ENCODE peak calls at places on chromosomes 2 and 18, in ten cellular contexts. W is adrenal gland, T is A549, G is Peyer's patch, F is prostate gland, H is stomach, E is thyroid gland, L is uterus, A is tibial nerve, Q is heart left ventricle. U is an unnamed sample.

GRCh38 chr18:70234667-70235459 is 29.4 kb upstream of the RTTN start:
- DNase-seq in W (peak; percentile 10), T (peak; percentile 64), G (no peak), F (no peak), H (no peak), E (no peak), L (no peak), A (no peak), Q (peak; percentile 59), U (no peak)

GRCh38 chr18:58768293-58768974 is 96.2 kb upstream of the ZNF532 start:
- DNase-seq in W (peak; percentile 61), T (peak; percentile 63), G (peak; percentile 83), F (peak; percentile 75), H (peak; percentile 84), E (peak; percentile 96), L (peak; percentile 66), A (peak; percentile 48), Q (peak; percentile 72), U (peak; percentile 77)

GRCh38 chr2:12005886-12006681 is 259.7 kb downstream of the LPIN1 start:
- DNase-seq in W (no peak), T (no peak), G (no peak), F (no peak), H (peak; percentile 74), E (peak; percentile 37), L (no peak), A (peak; percentile 20), Q (no peak), U (peak; percentile 28)

GRCh38 chr2:67318014-67318413 is 79.1 kb upstream of the ETAA1 start:
- DNase-seq in W (no peak), T (no peak), G (no peak), F (no peak), H (no peak), E (no peak), L (no peak), A (no peak), Q (no peak), U (no peak)

GRCh38 chr2:55965966-55966365 is 42.4 kb upstream of the EFEMP1 start:
- DNase-seq in W (no peak), T (no peak), G (no peak), F (no peak), H (no peak), E (no peak), L (peak; percentile 31), A (no peak), Q (no peak), U (no peak)

GRCh38 chr2:241558532-241559488 is at the start of gene BOK:
- DNase-seq in W (peak; percentile 52), T (peak; percentile 84), G (peak; percentile 79), F (peak; percentile 41), H (peak; percentile 73), E (peak; percentile 75), L (peak; percentile 78), A (no peak), Q (peak; percentile 70), U (peak; percentile 36)

GRCh38 chr2:176145085-176145969 is 6.0 kb upstream of the HOXD4 start:
- DNase-seq in W (no peak), T (no peak), G (no peak), F (no peak), H (peak; percentile 9), E (no peak), L (no peak), A (no peak), Q (no peak), U (no peak)

GRCh38 chr2:8633735-8634313 is 48.0 kb upstream of the ID2 start:
- DNase-seq in W (no peak), T (peak; percentile 97), G (peak; percentile 39), F (no peak), H (no peak), E (no peak), L (no peak), A (no peak), Q (no peak), U (no peak)

GRCh38 chr2:234446404-234447076 is 50.3 kb downstream of the ARL4C start:
- DNase-seq in W (peak; percentile 55), T (no peak), G (peak; percentile 61), F (peak; percentile 67), H (peak; percentile 60), E (peak; percentile 41), L (peak; percentile 30), A (peak; percentile 41), Q (peak; percentile 77), U (no peak)

GRCh38 chr2:205681836-205682238 is 464 bp upstream of the NRP2 start:
- DNase-seq in W (peak; percentile 38), T (no peak), G (peak; percentile 49), F (no peak), H (no peak), E (peak; percentile 74), L (peak; percentile 46), A (no peak), Q (no peak), U (no peak)

GRCh38 chr2:171893824-171894611 is at the start of gene SLC25A12:
- DNase-seq in W (peak; percentile 84), T (peak; percentile 83), G (peak; percentile 89), F (peak; percentile 79), H (peak; percentile 87), E (peak; percentile 88), L (peak; percentile 57), A (peak; percentile 69), Q (peak; percentile 88), U (peak; percentile 72)

GRCh38 chr2:120572226-120572625 is 163.4 kb upstream of the GLI2 start:
- DNase-seq in W (no peak), T (no peak), G (no peak), F (no peak), H (no peak), E (no peak), L (no peak), A (no peak), Q (no peak), U (no peak)

GRCh38 chr2:191538334-191538910 is 139.5 kb upstream of the NABP1 start:
- DNase-seq in W (no peak), T (no peak), G (no peak), F (no peak), H (no peak), E (no peak), L (no peak), A (no peak), Q (no peak), U (no peak)

GRCh38 chr2:230358305-230358704 is 31.3 kb downstream of the SP140L start:
- DNase-seq in W (no peak), T (no peak), G (no peak), F (no peak), H (no peak), E (no peak), L (no peak), A (no peak), Q (no peak), U (no peak)

GRCh38 chr2:62234755-62235655 is 39.1 kb downstream of the B3GNT2 start:
- DNase-seq in W (no peak), T (no peak), G (no peak), F (no peak), H (no peak), E (no peak), L (no peak), A (no peak), Q (no peak), U (no peak)
- TF ChIP-seq CTCF in W (no peak), T (no peak), G (no peak), F (no peak), H (no peak), E (no peak), L (no peak), A (no peak), Q (no peak), U (no peak)

GRCh38 chr18:35711227-35711626 is 129.7 kb downstream of the GALNT1 start:
- DNase-seq in W (no peak), T (no peak), G (no peak), F (no peak), H (no peak), E (no peak), L (no peak), A (no peak), Q (no peak), U (no peak)
- TF ChIP-seq POLR2A in W (no peak), T (no peak), G (no peak), F (no peak), H (no peak), E (no peak), L (no peak), A (no peak), Q (no peak), U (no peak)

DNA sequence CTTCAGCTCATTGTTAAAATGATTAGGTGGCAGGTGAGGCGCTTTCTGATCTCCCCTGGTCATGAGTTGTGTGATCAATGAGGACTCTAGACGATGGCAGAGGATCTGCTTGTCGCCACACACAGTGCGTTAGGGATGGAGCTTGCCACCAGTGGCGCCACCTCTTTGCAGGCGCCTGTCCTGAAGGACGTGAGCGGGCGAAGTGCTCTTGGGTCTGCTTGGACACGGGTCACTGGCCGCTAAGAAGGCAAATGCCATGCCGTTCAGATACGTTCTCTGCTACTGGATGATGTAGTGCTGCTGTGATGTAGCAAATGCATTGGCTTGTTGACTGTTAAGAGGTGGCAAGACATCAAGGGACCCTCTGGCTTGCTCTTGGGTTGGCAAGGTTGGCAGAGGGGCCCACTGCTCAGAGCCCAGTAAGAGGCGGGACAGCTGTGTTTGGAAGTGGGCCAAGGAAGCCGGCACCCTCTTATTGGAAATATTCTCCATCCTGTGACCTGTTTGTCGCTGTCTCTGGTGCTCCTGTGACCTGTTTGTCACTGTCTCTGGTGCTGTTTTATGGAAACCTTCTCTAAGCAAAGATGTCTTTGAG is 14.5 kb downstream of the LDLRAD4 start:
- DNase-seq in W (peak; percentile 3), T (no peak), G (no peak), F (no peak), H (no peak), E (peak; percentile 79), L (no peak), A (no peak), Q (no peak), U (no peak)
- H3K4me3 ChIP-seq in W (no peak overlapping the region), T (no peak overlapping the region), G (no peak overlapping the region), F (no peak overlapping the region), H (no peak overlapping the region), E (no peak overlapping the region), L (no peak overlapping the region), A (no peak overlapping the region), Q (no peak overlapping the region), U (no peak overlapping the region)

GRCh38 chr2:216696751-216697560 is 1.6 kb upstream of the IGFBP5 start:
- DNase-seq in W (no peak), T (peak; percentile 58), G (no peak), F (no peak), H (no peak), E (no peak), L (no peak), A (no peak), Q (no peak), U (no peak)
- TF ChIP-seq CTCF in W (peak; percentile 75), T (peak; percentile 62), G (peak; percentile 28), F (peak; percentile 61), H (peak; percentile 51), E (peak; percentile 80), L (peak; percentile 62), A (peak; percentile 58), Q (peak; percentile 63), U (no peak)

U was measured in breast epithelium.